ENCODE peak calls at places on chromosome 6, in seven cellular contexts. V, N, I, T, P, J and X are unnamed samples.

GRCh38 chr6:73942581-73942980 is 246.6 kb downstream of the CD109 start:
- DNase-seq in V (peak), J (no peak), N (no peak), I (no peak), T (no peak), P (no peak), X (no peak)

GRCh38 chr6:5123296-5124135 is 38.4 kb downstream of the PPP1R3G start:
- DNase-seq in J (no peak), P (no peak), I (no peak), N (no peak), V (no peak), T (no peak), X (no peak)

GRCh38 chr6:33384581-33385020 is 7.0 kb upstream of the KIFC1 start:
- DNase-seq in I (no peak), V (no peak), T (no peak), N (no peak), J (no peak), P (no peak), X (no peak)

GRCh38 chr6:170038251-170038650 is 252.6 kb downstream of the DLL1 start:
- DNase-seq in P (no peak), I (peak), V (no peak), T (no peak), J (no peak), N (no peak), X (no peak)

GRCh38 chr6:10151144-10151915 is 263.5 kb downstream of the TFAP2A start:
- DNase-seq in T (no peak), V (no peak), N (no peak), I (no peak), P (no peak), J (no peak), X (no peak)

GRCh38 chr6:107555449-107555848 is 65.5 kb downstream of the SOBP start:
- DNase-seq in V (no peak), P (no peak), T (no peak), J (no peak), I (no peak), N (no peak), X (no peak)

GRCh38 chr6:11920566-11920965 is 91.5 kb upstream of the HIVEP1 start:
- DNase-seq in J (no peak), N (no peak), T (no peak), V (no peak), I (no peak), P (no peak), X (no peak)

GRCh38 chr6:166402582-166403277 is 20.0 kb upstream of the MPC1 start:
- DNase-seq in V (no peak), T (no peak), J (no peak), P (no peak), I (no peak), N (no peak), X (no peak)

GRCh38 chr6:128284128-128284527 is 236.3 kb downstream of the PTPRK start:
- DNase-seq in V (no peak), N (no peak), I (no peak), J (no peak), T (no peak), P (no peak), X (no peak)

GRCh38 chr6:111184827-111185567 is 97.7 kb downstream of the SLC16A10 start:
- DNase-seq in J (no peak), V (no peak), P (no peak), T (no peak), I (no peak), N (no peak), X (no peak)

GRCh38 chr6:79040083-79040482 is 38.0 kb downstream of the PHIP start:
- DNase-seq in J (no peak), P (no peak), V (no peak), N (no peak), I (no peak), T (no peak), X (no peak)

GRCh38 chr6:69775450-69775849 is 21.4 kb downstream of the LMBRD1 start:
- DNase-seq in V (no peak), J (no peak), P (no peak), T (no peak), N (no peak), I (no peak), X (no peak)

GRCh38 chr6:31581511-31582229 is 554 bp downstream of the LTB start:
- DNase-seq in T (no peak), V (no peak), J (peak), N (no peak), I (no peak), P (no peak), X (peak)

GRCh38 chr6:85537055-85537494 is 56.6 kb downstream of the SNX14 start:
- DNase-seq in T (no peak), N (no peak), V (no peak), P (no peak), I (no peak), J (no peak), X (no peak)

GRCh38 chr6:7640607-7641577 is 50.9 kb downstream of the SNRNP48 start:
- DNase-seq in I (no peak), T (no peak), P (no peak), J (no peak), N (no peak), V (peak), X (no peak)
- TF ChIP-seq CTCF in I (no peak), T (no peak), P (no peak), J (no peak), N (no peak), V (no peak), X (no peak)

GRCh38 chr6:24358219-24358821 is 461 bp upstream of the DCDC2 start:
- DNase-seq in T (no peak), N (no peak), V (no peak), I (no peak), J (no peak), P (no peak), X (no peak)
- H3K4me3 ChIP-seq in T (peak), N (peak), V (peak), I (peak), J (no peak), P (peak), X (no peak)

GRCh38 chr6:138486249-138487121 is 12.8 kb downstream of the NHSL1 start:
- DNase-seq in V (peak), N (no peak), T (no peak), J (no peak), P (no peak), I (no peak), X (no peak)
- H3K27ac ChIP-seq in V (peak), N (peak), T (no peak), J (no peak), P (no peak), I (peak), X (no peak)

GRCh38 chr6:66561479-66561878 is 854.5 kb upstream of the EYS start:
- DNase-seq in N (no peak), J (no peak), I (no peak), T (no peak), V (no peak), P (no peak), X (no peak)

GRCh38 chr6:66556936-66557335 is 849.9 kb upstream of the EYS start:
- DNase-seq in V (no peak), J (no peak), I (no peak), T (no peak), P (no peak), N (no peak), X (no peak)

GRCh38 chr6:66555082-66555481 is 848.1 kb upstream of the EYS start:
- DNase-seq in V (no peak), J (no peak), T (no peak), P (no peak), I (no peak), N (no peak), X (no peak)

GRCh38 chr6:66558189-66558588 is 851.2 kb upstream of the EYS start:
- DNase-seq in J (no peak), T (no peak), I (no peak), P (no peak), V (peak), N (no peak), X (no peak)
- TF ChIP-seq CTCF in J (no peak), T (no peak), I (no peak), P (no peak), V (peak), N (no peak), X (peak)

GRCh38 chr6:90939906-90940305 is 353.0 kb upstream of the MAP3K7 start:
- DNase-seq in I (no peak), P (no peak), T (no peak), N (no peak), V (no peak), J (no peak), X (no peak)

GRCh38 chr6:90936286-90936685 is 349.4 kb upstream of the MAP3K7 start:
- DNase-seq in I (no peak), V (no peak), J (no peak), N (no peak), P (no peak), T (no peak), X (no peak)

GRCh38 chr6:90938116-90938515 is 351.2 kb upstream of the MAP3K7 start:
- DNase-seq in T (no peak), P (no peak), N (no peak), V (no peak), I (no peak), J (no peak), X (no peak)

GRCh38 chr6:90941885-90942284 is 355.0 kb upstream of the MAP3K7 start:
- DNase-seq in I (no peak), V (no peak), T (no peak), N (no peak), J (no peak), P (no peak), X (no peak)

DNA sequence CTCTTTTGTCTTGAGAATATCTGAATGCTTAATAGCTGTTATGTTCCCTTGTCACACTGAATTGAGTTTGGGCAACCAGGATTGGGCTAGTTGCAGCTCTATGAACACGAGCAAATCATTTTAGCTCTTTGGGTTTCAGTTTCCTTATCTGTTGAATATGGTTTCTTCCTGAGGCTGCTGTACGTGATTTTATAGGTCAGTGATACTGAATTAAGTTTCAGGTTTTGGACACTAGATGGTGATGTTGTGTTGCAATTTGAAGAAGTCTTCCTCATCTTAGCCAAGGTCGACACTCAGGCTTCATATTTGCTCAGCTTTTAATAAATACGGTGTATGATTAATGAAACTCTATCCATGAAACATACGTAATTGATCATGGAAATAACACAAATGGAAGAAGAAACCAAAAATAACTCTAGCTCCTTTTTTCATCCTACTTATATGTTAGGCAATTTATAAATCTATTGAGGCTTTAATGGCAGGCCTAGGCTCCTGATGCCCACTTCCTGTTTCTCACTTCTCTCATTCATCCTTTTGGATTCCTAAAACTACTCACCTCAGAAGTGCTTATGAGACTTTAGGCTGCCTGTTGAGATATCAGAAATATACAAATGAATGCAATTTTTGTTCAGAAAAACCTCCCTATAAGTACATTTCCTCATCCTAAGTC is 354.1 kb upstream of the MAP3K7 start:
- DNase-seq in I (no peak), P (no peak), J (peak), N (no peak), V (peak), T (no peak), X (no peak)
- H3K4me3 ChIP-seq in I (no peak), P (peak), J (no peak), N (no peak), V (no peak), T (no peak), X (no peak)

GRCh38 chr6:143745160-143746133 is 67.7 kb downstream of the PHACTR2 start:
- DNase-seq in N (peak), J (peak), V (peak), T (no peak), P (no peak), I (no peak), X (no peak)

GRCh38 chr6:143746202-143747119 is 68.7 kb downstream of the PHACTR2 start:
- DNase-seq in N (no peak), I (no peak), T (no peak), P (no peak), V (peak), J (peak), X (no peak)

GRCh38 chr6:143743256-143744166 is 65.7 kb downstream of the PHACTR2 start:
- DNase-seq in N (peak), J (peak), I (no peak), T (no peak), P (no peak), V (peak), X (no peak)

GRCh38 chr6:143742955-143743255 is 65.1 kb downstream of the PHACTR2 start:
- DNase-seq in I (no peak), V (no peak), P (no peak), T (no peak), J (no peak), N (no peak), X (no peak)

GRCh38 chr6:143744593-143745151 is 66.9 kb downstream of the PHACTR2 start:
- DNase-seq in N (peak), I (no peak), P (no peak), J (no peak), V (peak), T (no peak), X (no peak)
- H3K27ac ChIP-seq in N (peak), I (peak), P (peak), J (peak), V (peak), T (peak), X (no peak)